ENCODE peak calls at places on chromosomes 7 and 10, in eight cellular contexts. X is activated T-helper 1 cell treated with anti-CD3 and anti-CD28 coated beads, Interleukin-12 subunit alpha, Interleukin-12 subunit beta, Interleukin-2, Interleukin-4 antibody, amounts not matched to agents 30 ng/mL and 10 ng/mL and 1 ng/mL, durations not matched to agents 14 hours and 24 hours and 36 hours; A is GM03348; V is transverse colon; L is dermis blood vessel endothelial cell; B is AG09319; T is thoracic aorta; E is posterior cingulate gyrus. M is an unnamed sample.
A peak's percentile ranks its signal among the peaks of the same experiment; 100 is the strongest.

GRCh38 chr7:94170836-94171235 is 166.7 kb upstream of the BET1 start:
- DNase-seq in X (no peak), A (no peak), V (no peak), L (no peak), B (no peak), T (no peak), E (no peak), M (peak; percentile 51)

GRCh38 chr7:64494912-64495461 is 67.9 kb downstream of the ZNF680 start:
- DNase-seq in X (no peak), A (peak; percentile 5), V (no peak), L (no peak), B (no peak), T (no peak), E (peak; percentile 87), M (no peak)

GRCh38 chr10:92822964-92823363 is 25.4 kb upstream of the EXOC6 start:
- DNase-seq in X (no peak), A (no peak), V (no peak), L (peak; percentile 94), B (no peak), T (no peak), E (no peak), M (no peak)

GRCh38 chr10:59320370-59320769 is 42.0 kb downstream of the FAM13C start:
- DNase-seq in X (no peak), A (no peak), V (no peak), L (no peak), B (no peak), T (no peak), E (no peak), M (no peak)

GRCh38 chr10:34727595-34728033 is 87.5 kb downstream of the PARD3 start:
- DNase-seq in X (no peak), A (no peak), V (no peak), L (no peak), B (no peak), T (no peak), E (no peak), M (no peak)

GRCh38 chr10:13990918-13991317 is 339.8 kb downstream of the FRMD4A start:
- DNase-seq in X (no peak), A (peak; percentile 65), V (no peak), L (peak; percentile 72), B (peak; percentile 74), T (no peak), E (no peak), M (no peak)

GRCh38 chr7:101378808-101379207 is 16.1 kb downstream of the COL26A1 start:
- DNase-seq in X (no peak), A (peak; percentile 53), V (no peak), L (no peak), B (no peak), T (no peak), E (peak; percentile 25), M (no peak)

GRCh38 chr10:84429926-84430520 is 101.6 kb downstream of the CCSER2 start:
- DNase-seq in X (peak; percentile 29), A (peak; percentile 7), V (peak; percentile 79), L (peak; percentile 86), B (no peak), T (no peak), E (peak; percentile 90), M (peak; percentile 31)

GRCh38 chr7:836429-836828 is 4.2 kb downstream of the SUN1 start:
- DNase-seq in X (no peak), A (peak; percentile 52), V (peak; percentile 40), L (peak; percentile 80), B (no peak), T (no peak), E (peak; percentile 87), M (no peak)

GRCh38 chr10:132048294-132048667 is 17.5 kb upstream of the JAKMIP3 start:
- DNase-seq in X (no peak), A (no peak), V (no peak), L (no peak), B (no peak), T (no peak), E (no peak), M (no peak)

GRCh38 chr7:80413395-80413955 is 98.4 kb downstream of the GNAT3 start:
- DNase-seq in X (no peak), A (no peak), V (no peak), L (no peak), B (no peak), T (no peak), E (no peak), M (no peak)

GRCh38 chr7:25964483-25964961 is 187.5 kb upstream of the NFE2L3 start:
- DNase-seq in X (no peak), A (no peak), V (peak; percentile 51), L (no peak), B (no peak), T (no peak), E (no peak), M (peak; percentile 75)

GRCh38 chr10:119025336-119025735 is 4.2 kb upstream of the NANOS1 start:
- DNase-seq in X (no peak), A (peak; percentile 75), V (peak; percentile 44), L (peak; percentile 67), B (no peak), T (peak; percentile 80), E (no peak), M (no peak)

GRCh38 chr10:77392236-77392721 is 245.3 kb downstream of the KCNMA1 start:
- DNase-seq in X (no peak), A (peak; percentile 61), V (no peak), L (peak; percentile 61), B (no peak), T (no peak), E (no peak), M (no peak)

GRCh38 chr7:28155964-28156363 is 24.6 kb downstream of the JAZF1 start:
- DNase-seq in X (no peak), A (peak; percentile 72), V (no peak), L (no peak), B (peak; percentile 43), T (no peak), E (no peak), M (no peak)

M was measured in GM12878.